ENCODE peak calls at places on chromosomes 13 and 19, in ten cellular contexts. One of them, this sample, is unnamed.

GRCh38 chr13:112873851-112874750 is 94.9 kb upstream of the MCF2L start:
- DNase-seq in lower leg skin: peak; percentile 62
- DNase-seq in H54: peak; percentile 99
- DNase-seq in breast epithelium: peak; percentile 45
- DNase-seq in ovary: peak; percentile 88
- DNase-seq in uterus: peak; percentile 83
- DNase-seq in stomach: peak; percentile 86
- DNase-seq in HepG2: peak; percentile 67
- DNase-seq in right lobe of liver: peak; percentile 78
- DNase-seq in A549: peak; percentile 67
- DNase-seq in this sample: peak; percentile 91

GRCh38 chr13:44312898-44313551 is 60.6 kb upstream of the SERP2 start:
- DNase-seq in right lobe of liver: no peak
- DNase-seq in A549: peak; percentile 14
- DNase-seq in stomach: no peak
- DNase-seq in ovary: no peak
- DNase-seq in lower leg skin: no peak
- DNase-seq in uterus: no peak
- DNase-seq in breast epithelium: no peak
- DNase-seq in H54: no peak
- DNase-seq in HepG2: peak; percentile 14
- DNase-seq in this sample: no peak

GRCh38 chr13:97332725-97333124 is 101.2 kb upstream of the RAP2A start:
- DNase-seq in ovary: no peak
- DNase-seq in breast epithelium: no peak
- DNase-seq in A549: no peak
- DNase-seq in uterus: no peak
- DNase-seq in H54: no peak
- DNase-seq in HepG2: no peak
- DNase-seq in right lobe of liver: no peak
- DNase-seq in lower leg skin: no peak
- DNase-seq in stomach: no peak
- DNase-seq in this sample: no peak

GRCh38 chr13:51347099-51347498 is 7.6 kb downstream of the SERPINE3 start:
- DNase-seq in A549: no peak
- DNase-seq in right lobe of liver: no peak
- DNase-seq in ovary: no peak
- DNase-seq in HepG2: no peak
- DNase-seq in lower leg skin: no peak
- DNase-seq in breast epithelium: no peak
- DNase-seq in uterus: no peak
- DNase-seq in stomach: no peak
- DNase-seq in H54: no peak
- DNase-seq in this sample: no peak

GRCh38 chr19:17243854-17244617 is 1.7 kb downstream of the NR2F6 start:
- DNase-seq in right lobe of liver: peak; percentile 85
- DNase-seq in breast epithelium: no peak
- DNase-seq in ovary: peak; percentile 75
- DNase-seq in A549: no peak
- DNase-seq in uterus: peak; percentile 67
- DNase-seq in H54: peak; percentile 76
- DNase-seq in stomach: peak; percentile 60
- DNase-seq in HepG2: peak; percentile 51
- DNase-seq in lower leg skin: no peak
- DNase-seq in this sample: no peak

GRCh38 chr19:48670699-48671455 is 1.9 kb downstream of the NTN5 start:
- DNase-seq in right lobe of liver: no peak
- DNase-seq in HepG2: no peak
- DNase-seq in breast epithelium: no peak
- DNase-seq in uterus: no peak
- DNase-seq in A549: no peak
- DNase-seq in stomach: no peak
- DNase-seq in H54: no peak
- DNase-seq in ovary: no peak
- DNase-seq in lower leg skin: no peak
- DNase-seq in this sample: no peak

GRCh38 chr19:47820410-47820809 is 1.3 kb upstream of the CRX start:
- DNase-seq in uterus: no peak
- DNase-seq in breast epithelium: no peak
- DNase-seq in H54: no peak
- DNase-seq in ovary: no peak
- DNase-seq in HepG2: no peak
- DNase-seq in right lobe of liver: no peak
- DNase-seq in lower leg skin: no peak
- DNase-seq in stomach: no peak
- DNase-seq in A549: no peak
- DNase-seq in this sample: no peak

GRCh38 chr13:98451676-98452105 is 125.2 kb downstream of the STK24 start:
- DNase-seq in lower leg skin: no peak
- DNase-seq in H54: no peak
- DNase-seq in uterus: peak; percentile 69
- DNase-seq in ovary: peak; percentile 66
- DNase-seq in right lobe of liver: no peak
- DNase-seq in breast epithelium: no peak
- DNase-seq in A549: no peak
- DNase-seq in stomach: no peak
- DNase-seq in HepG2: no peak
- DNase-seq in this sample: no peak

GRCh38 chr19:1157931-1158884 is 15.9 kb downstream of the SBNO2 start:
- DNase-seq in H54: no peak
- DNase-seq in A549: no peak
- DNase-seq in uterus: no peak
- DNase-seq in breast epithelium: no peak
- DNase-seq in stomach: no peak
- DNase-seq in lower leg skin: no peak
- DNase-seq in HepG2: no peak
- DNase-seq in right lobe of liver: no peak
- DNase-seq in ovary: peak; percentile 42
- DNase-seq in this sample: no peak

GRCh38 chr19:50036905-50037304 is 11.1 kb downstream of the ZNF473 start:
- DNase-seq in lower leg skin: no peak
- DNase-seq in A549: no peak
- DNase-seq in uterus: no peak
- DNase-seq in right lobe of liver: no peak
- DNase-seq in breast epithelium: no peak
- DNase-seq in HepG2: no peak
- DNase-seq in H54: no peak
- DNase-seq in ovary: no peak
- DNase-seq in stomach: no peak
- DNase-seq in this sample: no peak

GRCh38 chr19:16319466-16319865 is 5.2 kb upstream of the KLF2 start:
- DNase-seq in HepG2: no peak
- DNase-seq in A549: no peak
- DNase-seq in breast epithelium: no peak
- DNase-seq in stomach: no peak
- DNase-seq in lower leg skin: no peak
- DNase-seq in right lobe of liver: no peak
- DNase-seq in ovary: no peak
- DNase-seq in H54: no peak
- DNase-seq in uterus: no peak
- DNase-seq in this sample: no peak

GRCh38 chr13:80341098-80341701 is at the start of gene SPRY2:
- DNase-seq in HepG2: peak; percentile 94
- DNase-seq in ovary: peak; percentile 90
- DNase-seq in breast epithelium: peak; percentile 91
- DNase-seq in lower leg skin: peak; percentile 94
- DNase-seq in stomach: peak; percentile 93
- DNase-seq in H54: peak; percentile 95
- DNase-seq in uterus: peak; percentile 89
- DNase-seq in right lobe of liver: peak; percentile 96
- DNase-seq in A549: peak; percentile 74
- DNase-seq in this sample: no peak

GRCh38 chr19:40335101-40335500 is 13.1 kb downstream of the C19orf47 start:
- DNase-seq in breast epithelium: no peak
- DNase-seq in stomach: no peak
- DNase-seq in uterus: no peak
- DNase-seq in right lobe of liver: no peak
- DNase-seq in HepG2: no peak
- DNase-seq in lower leg skin: no peak
- DNase-seq in A549: no peak
- DNase-seq in H54: no peak
- DNase-seq in ovary: no peak
- DNase-seq in this sample: no peak

GRCh38 chr19:40326201-40326600 is 22.0 kb downstream of the C19orf47 start:
- DNase-seq in right lobe of liver: no peak
- DNase-seq in ovary: no peak
- DNase-seq in breast epithelium: no peak
- DNase-seq in HepG2: no peak
- DNase-seq in stomach: no peak
- DNase-seq in A549: no peak
- DNase-seq in uterus: no peak
- DNase-seq in H54: no peak
- DNase-seq in lower leg skin: no peak
- DNase-seq in this sample: no peak

GRCh38 chr19:40335855-40336700 is 12.1 kb downstream of the C19orf47 start:
- DNase-seq in HepG2: no peak
- DNase-seq in H54: peak; percentile 71
- DNase-seq in ovary: no peak
- DNase-seq in A549: no peak
- DNase-seq in lower leg skin: no peak
- DNase-seq in uterus: no peak
- DNase-seq in right lobe of liver: no peak
- DNase-seq in breast epithelium: no peak
- DNase-seq in stomach: no peak
- DNase-seq in this sample: no peak

GRCh38 chr19:40332669-40333068 is 15.5 kb downstream of the C19orf47 start:
- DNase-seq in breast epithelium: no peak
- DNase-seq in uterus: no peak
- DNase-seq in right lobe of liver: no peak
- DNase-seq in lower leg skin: no peak
- DNase-seq in HepG2: no peak
- DNase-seq in ovary: no peak
- DNase-seq in H54: no peak
- DNase-seq in A549: no peak
- DNase-seq in stomach: no peak
- DNase-seq in this sample: no peak

GRCh38 chr19:40331052-40331451 is 17.1 kb downstream of the C19orf47 start:
- DNase-seq in HepG2: no peak
- DNase-seq in lower leg skin: no peak
- DNase-seq in ovary: no peak
- DNase-seq in stomach: no peak
- DNase-seq in breast epithelium: peak; percentile 63
- DNase-seq in H54: no peak
- DNase-seq in uterus: no peak
- DNase-seq in A549: no peak
- DNase-seq in right lobe of liver: no peak
- DNase-seq in this sample: no peak
- TF ChIP-seq POLR2A in HepG2: no peak
- TF ChIP-seq POLR2A in lower leg skin: no peak
- TF ChIP-seq POLR2A in ovary: no peak
- TF ChIP-seq POLR2A in stomach: no peak
- TF ChIP-seq POLR2A in breast epithelium: no peak
- TF ChIP-seq POLR2A in H54: no peak
- TF ChIP-seq POLR2A in uterus: no peak
- TF ChIP-seq POLR2A in A549: no peak
- TF ChIP-seq POLR2A in right lobe of liver: no peak
- TF ChIP-seq POLR2A in this sample: no peak

GRCh38 chr13:58893396-58893795 is 1261.9 kb downstream of the PCDH17 start:
- DNase-seq in A549: no peak
- DNase-seq in lower leg skin: no peak
- DNase-seq in HepG2: no peak
- DNase-seq in right lobe of liver: no peak
- DNase-seq in H54: no peak
- DNase-seq in uterus: no peak
- DNase-seq in ovary: no peak
- DNase-seq in stomach: no peak
- DNase-seq in breast epithelium: no peak
- DNase-seq in this sample: no peak
- TF ChIP-seq POLR2A in A549: no peak
- TF ChIP-seq POLR2A in lower leg skin: no peak
- TF ChIP-seq POLR2A in HepG2: no peak
- TF ChIP-seq POLR2A in right lobe of liver: no peak
- TF ChIP-seq POLR2A in H54: no peak
- TF ChIP-seq POLR2A in uterus: no peak
- TF ChIP-seq POLR2A in ovary: no peak
- TF ChIP-seq POLR2A in stomach: no peak
- TF ChIP-seq POLR2A in breast epithelium: no peak
- TF ChIP-seq POLR2A in this sample: no peak

GRCh38 chr13:50038266-50038665 is 23.0 kb downstream of the KCNRG start:
- DNase-seq in HepG2: no peak
- DNase-seq in H54: no peak
- DNase-seq in uterus: no peak
- DNase-seq in ovary: no peak
- DNase-seq in lower leg skin: no peak
- DNase-seq in right lobe of liver: no peak
- DNase-seq in breast epithelium: no peak
- DNase-seq in stomach: no peak
- DNase-seq in A549: no peak
- DNase-seq in this sample: no peak

GRCh38 chr13:50037788-50038187 is 22.5 kb downstream of the KCNRG start:
- DNase-seq in H54: no peak
- DNase-seq in uterus: no peak
- DNase-seq in A549: no peak
- DNase-seq in stomach: no peak
- DNase-seq in right lobe of liver: no peak
- DNase-seq in HepG2: no peak
- DNase-seq in ovary: no peak
- DNase-seq in lower leg skin: no peak
- DNase-seq in breast epithelium: no peak
- DNase-seq in this sample: no peak

GRCh38 chr13:50030315-50030714 is 15.1 kb downstream of the KCNRG start:
- DNase-seq in HepG2: peak; percentile 56
- DNase-seq in stomach: no peak
- DNase-seq in lower leg skin: no peak
- DNase-seq in ovary: no peak
- DNase-seq in A549: no peak
- DNase-seq in uterus: no peak
- DNase-seq in right lobe of liver: no peak
- DNase-seq in breast epithelium: no peak
- DNase-seq in H54: no peak
- DNase-seq in this sample: no peak

DNA sequence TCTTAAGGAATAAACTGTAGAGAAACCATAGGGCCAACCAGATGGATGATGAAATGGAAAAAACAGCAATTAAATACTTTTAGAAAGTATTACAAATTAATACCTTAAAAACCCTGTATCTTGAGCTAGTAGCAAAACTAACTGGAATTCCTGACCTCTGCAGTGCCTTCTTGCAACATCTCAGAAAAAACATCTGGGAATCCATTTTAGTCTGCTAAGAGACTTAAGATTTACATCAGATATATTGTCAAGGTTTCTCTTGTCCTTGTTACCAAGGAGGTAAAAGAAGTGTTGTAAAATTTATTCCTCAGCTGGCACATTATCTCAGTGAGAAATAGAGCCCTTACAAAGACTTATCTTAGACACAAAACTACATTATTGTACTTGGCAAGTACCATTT is 18.5 kb downstream of the KCNRG start:
- DNase-seq in H54: no peak
- DNase-seq in A549: no peak
- DNase-seq in right lobe of liver: no peak
- DNase-seq in stomach: no peak
- DNase-seq in ovary: no peak
- DNase-seq in HepG2: no peak
- DNase-seq in breast epithelium: no peak
- DNase-seq in lower leg skin: no peak
- DNase-seq in uterus: no peak
- DNase-seq in this sample: no peak
- TF ChIP-seq POLR2A in H54: no peak
- TF ChIP-seq POLR2A in A549: no peak
- TF ChIP-seq POLR2A in right lobe of liver: no peak
- TF ChIP-seq POLR2A in stomach: no peak
- TF ChIP-seq POLR2A in ovary: no peak
- TF ChIP-seq POLR2A in HepG2: no peak
- TF ChIP-seq POLR2A in breast epithelium: no peak
- TF ChIP-seq POLR2A in lower leg skin: no peak
- TF ChIP-seq POLR2A in uterus: no peak
- TF ChIP-seq POLR2A in this sample: no peak

GRCh38 chr19:13795595-13796300 is 505 bp downstream of the ZSWIM4 start:
- DNase-seq in A549: peak; percentile 20
- DNase-seq in HepG2: no peak
- DNase-seq in right lobe of liver: no peak
- DNase-seq in ovary: no peak
- DNase-seq in uterus: no peak
- DNase-seq in lower leg skin: no peak
- DNase-seq in breast epithelium: peak; percentile 59
- DNase-seq in stomach: no peak
- DNase-seq in H54: peak; percentile 31
- DNase-seq in this sample: no peak
- TF ChIP-seq POLR2A in A549: no peak
- TF ChIP-seq POLR2A in HepG2: no peak
- TF ChIP-seq POLR2A in right lobe of liver: no peak
- TF ChIP-seq POLR2A in ovary: no peak
- TF ChIP-seq POLR2A in uterus: no peak
- TF ChIP-seq POLR2A in lower leg skin: no peak
- TF ChIP-seq POLR2A in breast epithelium: no peak
- TF ChIP-seq POLR2A in stomach: no peak
- TF ChIP-seq POLR2A in H54: no peak
- TF ChIP-seq POLR2A in this sample: no peak